ENCODE peak calls at places on chromosomes 7 and 10, in nine cellular contexts. One of them, this sample, is unnamed.

GRCh38 chr7:63028376-63029206 is 970.1 kb upstream of the ZNF722 start:
- DNase-seq in Karpas-422: no peak
- DNase-seq in A549: no peak
- DNase-seq in DND-41: no peak
- DNase-seq in cardiac muscle cell: no peak
- DNase-seq in CD8-positive, alpha-beta T cell: no peak
- DNase-seq in PC-3: no peak
- DNase-seq in suprapubic skin: no peak
- DNase-seq in Peyer's patch: no peak
- DNase-seq in this sample: no peak

GRCh38 chr7:39735903-39736302 is 112.5 kb downstream of the RALA start:
- DNase-seq in Karpas-422: no peak
- DNase-seq in A549: no peak
- DNase-seq in DND-41: no peak
- DNase-seq in cardiac muscle cell: peak
- DNase-seq in CD8-positive, alpha-beta T cell: no peak
- DNase-seq in PC-3: no peak
- DNase-seq in suprapubic skin: no peak
- DNase-seq in Peyer's patch: no peak
- DNase-seq in this sample: no peak

GRCh38 chr7:134712196-134712595 is 65.5 kb downstream of the BPGM start:
- DNase-seq in Karpas-422: no peak
- DNase-seq in A549: no peak
- DNase-seq in DND-41: no peak
- DNase-seq in cardiac muscle cell: no peak
- DNase-seq in CD8-positive, alpha-beta T cell: no peak
- DNase-seq in PC-3: no peak
- DNase-seq in suprapubic skin: no peak
- DNase-seq in Peyer's patch: no peak
- DNase-seq in this sample: no peak

GRCh38 chr7:142338633-142339501 is 81.0 kb upstream of the PRSS58 start:
- DNase-seq in Karpas-422: no peak
- DNase-seq in A549: no peak
- DNase-seq in DND-41: peak
- DNase-seq in cardiac muscle cell: peak
- DNase-seq in CD8-positive, alpha-beta T cell: peak
- DNase-seq in PC-3: peak
- DNase-seq in suprapubic skin: no peak
- DNase-seq in Peyer's patch: no peak
- DNase-seq in this sample: no peak

GRCh38 chr7:74242122-74242443 is 12.1 kb downstream of the RFC2 start:
- DNase-seq in Karpas-422: no peak
- DNase-seq in A549: no peak
- DNase-seq in DND-41: no peak
- DNase-seq in cardiac muscle cell: no peak
- DNase-seq in CD8-positive, alpha-beta T cell: no peak
- DNase-seq in PC-3: no peak
- DNase-seq in suprapubic skin: no peak
- DNase-seq in Peyer's patch: no peak
- DNase-seq in this sample: no peak

GRCh38 chr10:49758249-49758930 is 3.7 kb downstream of the OGDHL start:
- DNase-seq in Karpas-422: no peak
- DNase-seq in A549: no peak
- DNase-seq in DND-41: no peak
- DNase-seq in cardiac muscle cell: no peak
- DNase-seq in CD8-positive, alpha-beta T cell: no peak
- DNase-seq in PC-3: no peak
- DNase-seq in suprapubic skin: no peak
- DNase-seq in Peyer's patch: peak
- DNase-seq in this sample: no peak

GRCh38 chr7:110541962-110542361 is 549.0 kb upstream of the LRRN3 start:
- DNase-seq in Karpas-422: no peak
- DNase-seq in A549: no peak
- DNase-seq in DND-41: no peak
- DNase-seq in cardiac muscle cell: no peak
- DNase-seq in CD8-positive, alpha-beta T cell: no peak
- DNase-seq in PC-3: peak
- DNase-seq in suprapubic skin: no peak
- DNase-seq in Peyer's patch: no peak
- DNase-seq in this sample: no peak

GRCh38 chr10:98361131-98361633 is 53.8 kb downstream of the PYROXD2 start:
- DNase-seq in Karpas-422: no peak
- DNase-seq in A549: no peak
- DNase-seq in DND-41: no peak
- DNase-seq in cardiac muscle cell: peak
- DNase-seq in CD8-positive, alpha-beta T cell: no peak
- DNase-seq in PC-3: no peak
- DNase-seq in suprapubic skin: peak
- DNase-seq in Peyer's patch: peak
- DNase-seq in this sample: peak

GRCh38 chr10:72297281-72297967 is 23.7 kb downstream of the DDIT4 start:
- DNase-seq in Karpas-422: peak
- DNase-seq in A549: no peak
- DNase-seq in DND-41: peak
- DNase-seq in cardiac muscle cell: peak
- DNase-seq in CD8-positive, alpha-beta T cell: peak
- DNase-seq in PC-3: peak
- DNase-seq in suprapubic skin: peak
- DNase-seq in Peyer's patch: peak
- DNase-seq in this sample: peak

GRCh38 chr7:144826248-144826647 is 9.6 kb downstream of the TPK1 start:
- DNase-seq in Karpas-422: no peak
- DNase-seq in A549: no peak
- DNase-seq in DND-41: no peak
- DNase-seq in cardiac muscle cell: peak
- DNase-seq in CD8-positive, alpha-beta T cell: no peak
- DNase-seq in PC-3: no peak
- DNase-seq in suprapubic skin: no peak
- DNase-seq in Peyer's patch: no peak
- DNase-seq in this sample: no peak

GRCh38 chr7:106626376-106627293 is 34.3 kb downstream of the CCDC71L start:
- DNase-seq in Karpas-422: no peak
- DNase-seq in A549: no peak
- DNase-seq in DND-41: no peak
- DNase-seq in cardiac muscle cell: no peak
- DNase-seq in CD8-positive, alpha-beta T cell: no peak
- DNase-seq in PC-3: peak
- DNase-seq in suprapubic skin: no peak
- DNase-seq in Peyer's patch: no peak
- DNase-seq in this sample: no peak

GRCh38 chr7:26443761-26444160 is 152.1 kb downstream of the SNX10 start:
- DNase-seq in Karpas-422: no peak
- DNase-seq in A549: no peak
- DNase-seq in DND-41: no peak
- DNase-seq in cardiac muscle cell: no peak
- DNase-seq in CD8-positive, alpha-beta T cell: no peak
- DNase-seq in PC-3: no peak
- DNase-seq in suprapubic skin: no peak
- DNase-seq in Peyer's patch: no peak
- DNase-seq in this sample: no peak

GRCh38 chr10:232878-233277 is 97.6 kb downstream of the ZMYND11 start:
- DNase-seq in Karpas-422: no peak
- DNase-seq in A549: no peak
- DNase-seq in DND-41: no peak
- DNase-seq in cardiac muscle cell: no peak
- DNase-seq in CD8-positive, alpha-beta T cell: peak
- DNase-seq in PC-3: no peak
- DNase-seq in suprapubic skin: no peak
- DNase-seq in Peyer's patch: no peak
- DNase-seq in this sample: no peak

GRCh38 chr10:71696635-71697326 is 22.8 kb downstream of the C10orf105 start:
- DNase-seq in Karpas-422: peak
- DNase-seq in A549: peak
- DNase-seq in DND-41: peak
- DNase-seq in cardiac muscle cell: peak
- DNase-seq in CD8-positive, alpha-beta T cell: peak
- DNase-seq in PC-3: peak
- DNase-seq in suprapubic skin: no peak
- DNase-seq in Peyer's patch: peak
- DNase-seq in this sample: no peak

GRCh38 chr10:45308707-45309106 is 6.7 kb downstream of the OR13A1 start:
- DNase-seq in Karpas-422: peak
- DNase-seq in A549: no peak
- DNase-seq in DND-41: no peak
- DNase-seq in cardiac muscle cell: peak
- DNase-seq in CD8-positive, alpha-beta T cell: no peak
- DNase-seq in PC-3: peak
- DNase-seq in suprapubic skin: no peak
- DNase-seq in Peyer's patch: no peak
- DNase-seq in this sample: no peak

GRCh38 chr7:18320971-18321567 is 174.5 kb upstream of the HDAC9 start:
- DNase-seq in Karpas-422: peak
- DNase-seq in A549: peak
- DNase-seq in DND-41: no peak
- DNase-seq in cardiac muscle cell: peak
- DNase-seq in CD8-positive, alpha-beta T cell: no peak
- DNase-seq in PC-3: peak
- DNase-seq in suprapubic skin: no peak
- DNase-seq in Peyer's patch: no peak
- DNase-seq in this sample: no peak

GRCh38 chr10:70830185-70830584 is 14.4 kb downstream of the SGPL1 start:
- DNase-seq in Karpas-422: no peak
- DNase-seq in A549: no peak
- DNase-seq in DND-41: no peak
- DNase-seq in cardiac muscle cell: no peak
- DNase-seq in CD8-positive, alpha-beta T cell: no peak
- DNase-seq in PC-3: peak
- DNase-seq in suprapubic skin: no peak
- DNase-seq in Peyer's patch: no peak
- DNase-seq in this sample: no peak

GRCh38 chr10:86953747-86954680 is 3.4 kb downstream of the MMRN2 start:
- DNase-seq in Karpas-422: no peak
- DNase-seq in A549: no peak
- DNase-seq in DND-41: no peak
- DNase-seq in cardiac muscle cell: peak
- DNase-seq in CD8-positive, alpha-beta T cell: no peak
- DNase-seq in PC-3: no peak
- DNase-seq in suprapubic skin: peak
- DNase-seq in Peyer's patch: no peak
- DNase-seq in this sample: no peak

GRCh38 chr10:75304740-75305380 is 69.1 kb upstream of the COMTD1 start:
- DNase-seq in Karpas-422: no peak
- DNase-seq in A549: no peak
- DNase-seq in DND-41: no peak
- DNase-seq in cardiac muscle cell: no peak
- DNase-seq in CD8-positive, alpha-beta T cell: no peak
- DNase-seq in PC-3: no peak
- DNase-seq in suprapubic skin: no peak
- DNase-seq in Peyer's patch: no peak
- DNase-seq in this sample: no peak
- H3K27ac ChIP-seq in Karpas-422: no peak
- H3K27ac ChIP-seq in A549: no peak
- H3K27ac ChIP-seq in DND-41: no peak
- H3K27ac ChIP-seq in cardiac muscle cell: no peak
- H3K27ac ChIP-seq in CD8-positive, alpha-beta T cell: no peak
- H3K27ac ChIP-seq in PC-3: no peak
- H3K27ac ChIP-seq in suprapubic skin: no peak
- H3K27ac ChIP-seq in Peyer's patch: no peak
- H3K27ac ChIP-seq in this sample: no peak

GRCh38 chr7:2295936-2296620 is 18.2 kb downstream of the SNX8 start:
- DNase-seq in Karpas-422: no peak
- DNase-seq in A549: no peak
- DNase-seq in DND-41: no peak
- DNase-seq in cardiac muscle cell: no peak
- DNase-seq in CD8-positive, alpha-beta T cell: no peak
- DNase-seq in PC-3: no peak
- DNase-seq in suprapubic skin: no peak
- DNase-seq in Peyer's patch: no peak
- DNase-seq in this sample: no peak
- H3K27ac ChIP-seq in Karpas-422: peak
- H3K27ac ChIP-seq in A549: no peak
- H3K27ac ChIP-seq in DND-41: no peak
- H3K27ac ChIP-seq in cardiac muscle cell: no peak
- H3K27ac ChIP-seq in CD8-positive, alpha-beta T cell: no peak
- H3K27ac ChIP-seq in PC-3: no peak
- H3K27ac ChIP-seq in suprapubic skin: no peak
- H3K27ac ChIP-seq in Peyer's patch: peak
- H3K27ac ChIP-seq in this sample: no peak

GRCh38 chr7:29269941-29270340 is 75.4 kb downstream of the CHN2 start:
- DNase-seq in Karpas-422: no peak
- DNase-seq in A549: no peak
- DNase-seq in DND-41: no peak
- DNase-seq in cardiac muscle cell: no peak
- DNase-seq in CD8-positive, alpha-beta T cell: no peak
- DNase-seq in PC-3: no peak
- DNase-seq in suprapubic skin: no peak
- DNase-seq in Peyer's patch: no peak
- DNase-seq in this sample: no peak

GRCh38 chr7:29274156-29275017 is 79.8 kb downstream of the CHN2 start:
- DNase-seq in Karpas-422: peak
- DNase-seq in A549: no peak
- DNase-seq in DND-41: no peak
- DNase-seq in cardiac muscle cell: peak
- DNase-seq in CD8-positive, alpha-beta T cell: no peak
- DNase-seq in PC-3: no peak
- DNase-seq in suprapubic skin: no peak
- DNase-seq in Peyer's patch: no peak
- DNase-seq in this sample: no peak

GRCh38 chr7:29270579-29270978 is 76.0 kb downstream of the CHN2 start:
- DNase-seq in Karpas-422: no peak
- DNase-seq in A549: no peak
- DNase-seq in DND-41: no peak
- DNase-seq in cardiac muscle cell: peak
- DNase-seq in CD8-positive, alpha-beta T cell: no peak
- DNase-seq in PC-3: peak
- DNase-seq in suprapubic skin: no peak
- DNase-seq in Peyer's patch: no peak
- DNase-seq in this sample: no peak

GRCh38 chr7:29275018-29275318 is 80.4 kb downstream of the CHN2 start:
- DNase-seq in Karpas-422: no peak
- DNase-seq in A549: no peak
- DNase-seq in DND-41: no peak
- DNase-seq in cardiac muscle cell: no peak
- DNase-seq in CD8-positive, alpha-beta T cell: no peak
- DNase-seq in PC-3: no peak
- DNase-seq in suprapubic skin: no peak
- DNase-seq in Peyer's patch: no peak
- DNase-seq in this sample: no peak

GRCh38 chr7:29270979-29271658 is 76.5 kb downstream of the CHN2 start:
- DNase-seq in Karpas-422: peak
- DNase-seq in A549: no peak
- DNase-seq in DND-41: peak
- DNase-seq in cardiac muscle cell: peak
- DNase-seq in CD8-positive, alpha-beta T cell: no peak
- DNase-seq in PC-3: peak
- DNase-seq in suprapubic skin: no peak
- DNase-seq in Peyer's patch: no peak
- DNase-seq in this sample: no peak
- H3K27ac ChIP-seq in Karpas-422: peak
- H3K27ac ChIP-seq in A549: no peak
- H3K27ac ChIP-seq in DND-41: no peak
- H3K27ac ChIP-seq in cardiac muscle cell: no peak
- H3K27ac ChIP-seq in CD8-positive, alpha-beta T cell: no peak
- H3K27ac ChIP-seq in PC-3: no peak
- H3K27ac ChIP-seq in suprapubic skin: no peak
- H3K27ac ChIP-seq in Peyer's patch: no peak
- H3K27ac ChIP-seq in this sample: no peak

GRCh38 chr10:128018236-128018635 is 108.0 kb downstream of the MKI67 start:
- DNase-seq in Karpas-422: peak
- DNase-seq in A549: no peak
- DNase-seq in DND-41: no peak
- DNase-seq in cardiac muscle cell: peak
- DNase-seq in CD8-positive, alpha-beta T cell: no peak
- DNase-seq in PC-3: no peak
- DNase-seq in suprapubic skin: no peak
- DNase-seq in Peyer's patch: no peak
- DNase-seq in this sample: no peak
- H3K27ac ChIP-seq in Karpas-422: no peak
- H3K27ac ChIP-seq in A549: no peak
- H3K27ac ChIP-seq in DND-41: no peak
- H3K27ac ChIP-seq in cardiac muscle cell: no peak
- H3K27ac ChIP-seq in CD8-positive, alpha-beta T cell: no peak
- H3K27ac ChIP-seq in PC-3: no peak
- H3K27ac ChIP-seq in suprapubic skin: no peak
- H3K27ac ChIP-seq in Peyer's patch: no peak
- H3K27ac ChIP-seq in this sample: no peak

This sample was measured in ascending aorta.